ENCODE peak calls at places on chromosomes 1 and 21, in ten cellular contexts. One of them, this sample, is unnamed.

GRCh38 chr1:17717595-17717994 is 37.5 kb upstream of the ACTL8 start:
- DNase-seq in thoracic aorta: no peak
- DNase-seq in T follicular helper cell: no peak
- DNase-seq in Calu3: no peak
- DNase-seq in choroid plexus epithelial cell: no peak
- DNase-seq in stimulated activated CD4-positive, alpha-beta T cell treated with anti-CD3 and anti-CD28 coated beads, Interleukin-2, amount 100 ng/mL, for 48 hours: no peak
- DNase-seq in naive B cell: no peak
- DNase-seq in Karpas-422: no peak
- DNase-seq in GM12865: no peak
- DNase-seq in RKO: no peak
- DNase-seq in this sample: no peak

GRCh38 chr1:6162773-6163172 is 17.3 kb downstream of the CHD5 start:
- DNase-seq in naive B cell: no peak
- DNase-seq in stimulated activated CD4-positive, alpha-beta T cell treated with anti-CD3 and anti-CD28 coated beads, Interleukin-2, amount 100 ng/mL, for 48 hours: no peak
- DNase-seq in Calu3: peak; percentile 39
- DNase-seq in T follicular helper cell: no peak
- DNase-seq in RKO: no peak
- DNase-seq in GM12865: no peak
- DNase-seq in Karpas-422: no peak
- DNase-seq in thoracic aorta: no peak
- DNase-seq in choroid plexus epithelial cell: no peak
- DNase-seq in this sample: no peak

GRCh38 chr1:226066415-226067077 is 4.0 kb downstream of the H3-3A start:
- DNase-seq in naive B cell: no peak
- DNase-seq in thoracic aorta: no peak
- DNase-seq in GM12865: no peak
- DNase-seq in choroid plexus epithelial cell: peak; percentile 63
- DNase-seq in stimulated activated CD4-positive, alpha-beta T cell treated with anti-CD3 and anti-CD28 coated beads, Interleukin-2, amount 100 ng/mL, for 48 hours: no peak
- DNase-seq in T follicular helper cell: no peak
- DNase-seq in Karpas-422: no peak
- DNase-seq in RKO: no peak
- DNase-seq in Calu3: no peak
- DNase-seq in this sample: no peak

GRCh38 chr1:235739124-235739523 is 89.5 kb upstream of the GNG4 start:
- DNase-seq in GM12865: no peak
- DNase-seq in choroid plexus epithelial cell: peak; percentile 58
- DNase-seq in Karpas-422: no peak
- DNase-seq in RKO: no peak
- DNase-seq in Calu3: no peak
- DNase-seq in naive B cell: no peak
- DNase-seq in thoracic aorta: no peak
- DNase-seq in T follicular helper cell: no peak
- DNase-seq in stimulated activated CD4-positive, alpha-beta T cell treated with anti-CD3 and anti-CD28 coated beads, Interleukin-2, amount 100 ng/mL, for 48 hours: no peak
- DNase-seq in this sample: no peak

GRCh38 chr1:31670583-31670944 is 25.9 kb upstream of the PEF1 start:
- DNase-seq in Karpas-422: no peak
- DNase-seq in RKO: no peak
- DNase-seq in thoracic aorta: no peak
- DNase-seq in choroid plexus epithelial cell: no peak
- DNase-seq in GM12865: no peak
- DNase-seq in stimulated activated CD4-positive, alpha-beta T cell treated with anti-CD3 and anti-CD28 coated beads, Interleukin-2, amount 100 ng/mL, for 48 hours: no peak
- DNase-seq in Calu3: no peak
- DNase-seq in naive B cell: no peak
- DNase-seq in T follicular helper cell: no peak
- DNase-seq in this sample: no peak

GRCh38 chr1:74426208-74426932 is 86.0 kb downstream of the LRRC53 start:
- DNase-seq in naive B cell: no peak
- DNase-seq in GM12865: peak; percentile 5
- DNase-seq in stimulated activated CD4-positive, alpha-beta T cell treated with anti-CD3 and anti-CD28 coated beads, Interleukin-2, amount 100 ng/mL, for 48 hours: no peak
- DNase-seq in RKO: no peak
- DNase-seq in Calu3: no peak
- DNase-seq in Karpas-422: peak; percentile 47
- DNase-seq in T follicular helper cell: no peak
- DNase-seq in thoracic aorta: no peak
- DNase-seq in choroid plexus epithelial cell: no peak
- DNase-seq in this sample: no peak

GRCh38 chr21:35077975-35078374 is 28.9 kb upstream of the RUNX1 start:
- DNase-seq in Karpas-422: no peak
- DNase-seq in RKO: no peak
- DNase-seq in Calu3: no peak
- DNase-seq in thoracic aorta: no peak
- DNase-seq in GM12865: no peak
- DNase-seq in choroid plexus epithelial cell: no peak
- DNase-seq in T follicular helper cell: no peak
- DNase-seq in naive B cell: no peak
- DNase-seq in stimulated activated CD4-positive, alpha-beta T cell treated with anti-CD3 and anti-CD28 coated beads, Interleukin-2, amount 100 ng/mL, for 48 hours: no peak
- DNase-seq in this sample: no peak

GRCh38 chr21:28705616-28706015 is 287.1 kb downstream of the LTN1 start:
- DNase-seq in T follicular helper cell: no peak
- DNase-seq in Karpas-422: no peak
- DNase-seq in choroid plexus epithelial cell: peak; percentile 37
- DNase-seq in stimulated activated CD4-positive, alpha-beta T cell treated with anti-CD3 and anti-CD28 coated beads, Interleukin-2, amount 100 ng/mL, for 48 hours: no peak
- DNase-seq in Calu3: no peak
- DNase-seq in naive B cell: no peak
- DNase-seq in RKO: no peak
- DNase-seq in GM12865: no peak
- DNase-seq in thoracic aorta: no peak
- DNase-seq in this sample: no peak

GRCh38 chr1:192709544-192709943 is 73.6 kb downstream of the RGS13 start:
- DNase-seq in stimulated activated CD4-positive, alpha-beta T cell treated with anti-CD3 and anti-CD28 coated beads, Interleukin-2, amount 100 ng/mL, for 48 hours: no peak
- DNase-seq in naive B cell: no peak
- DNase-seq in Calu3: peak; percentile 56
- DNase-seq in T follicular helper cell: no peak
- DNase-seq in Karpas-422: no peak
- DNase-seq in choroid plexus epithelial cell: no peak
- DNase-seq in thoracic aorta: no peak
- DNase-seq in GM12865: no peak
- DNase-seq in RKO: no peak
- DNase-seq in this sample: no peak

GRCh38 chr1:114032271-114033218 is 53.3 kb downstream of the OLFML3 start:
- DNase-seq in choroid plexus epithelial cell: peak; percentile 69
- DNase-seq in thoracic aorta: no peak
- DNase-seq in stimulated activated CD4-positive, alpha-beta T cell treated with anti-CD3 and anti-CD28 coated beads, Interleukin-2, amount 100 ng/mL, for 48 hours: no peak
- DNase-seq in Karpas-422: no peak
- DNase-seq in Calu3: no peak
- DNase-seq in GM12865: no peak
- DNase-seq in RKO: peak; percentile 84
- DNase-seq in naive B cell: no peak
- DNase-seq in T follicular helper cell: no peak
- DNase-seq in this sample: no peak

GRCh38 chr1:93907718-93908117 is 1.5 kb downstream of the GCLM start:
- DNase-seq in choroid plexus epithelial cell: peak; percentile 74
- DNase-seq in naive B cell: no peak
- DNase-seq in stimulated activated CD4-positive, alpha-beta T cell treated with anti-CD3 and anti-CD28 coated beads, Interleukin-2, amount 100 ng/mL, for 48 hours: no peak
- DNase-seq in thoracic aorta: no peak
- DNase-seq in GM12865: peak; percentile 1
- DNase-seq in Karpas-422: peak; percentile 52
- DNase-seq in Calu3: peak; percentile 7
- DNase-seq in RKO: peak; percentile 75
- DNase-seq in T follicular helper cell: no peak
- DNase-seq in this sample: no peak

GRCh38 chr21:15495965-15496364 is 233.8 kb upstream of the USP25 start:
- DNase-seq in stimulated activated CD4-positive, alpha-beta T cell treated with anti-CD3 and anti-CD28 coated beads, Interleukin-2, amount 100 ng/mL, for 48 hours: no peak
- DNase-seq in choroid plexus epithelial cell: peak; percentile 30
- DNase-seq in RKO: peak; percentile 22
- DNase-seq in T follicular helper cell: no peak
- DNase-seq in thoracic aorta: no peak
- DNase-seq in Calu3: no peak
- DNase-seq in naive B cell: no peak
- DNase-seq in GM12865: no peak
- DNase-seq in Karpas-422: no peak
- DNase-seq in this sample: no peak

GRCh38 chr1:93616221-93616995 is 65.2 kb downstream of the BCAR3 start:
- DNase-seq in Karpas-422: no peak
- DNase-seq in naive B cell: no peak
- DNase-seq in GM12865: no peak
- DNase-seq in RKO: no peak
- DNase-seq in stimulated activated CD4-positive, alpha-beta T cell treated with anti-CD3 and anti-CD28 coated beads, Interleukin-2, amount 100 ng/mL, for 48 hours: no peak
- DNase-seq in choroid plexus epithelial cell: no peak
- DNase-seq in Calu3: peak; percentile 25
- DNase-seq in T follicular helper cell: no peak
- DNase-seq in thoracic aorta: no peak
- DNase-seq in this sample: no peak

GRCh38 chr1:182476625-182477024 is 26.7 kb downstream of the RGSL1 start:
- DNase-seq in GM12865: no peak
- DNase-seq in thoracic aorta: no peak
- DNase-seq in Calu3: no peak
- DNase-seq in naive B cell: no peak
- DNase-seq in choroid plexus epithelial cell: no peak
- DNase-seq in RKO: no peak
- DNase-seq in Karpas-422: no peak
- DNase-seq in stimulated activated CD4-positive, alpha-beta T cell treated with anti-CD3 and anti-CD28 coated beads, Interleukin-2, amount 100 ng/mL, for 48 hours: no peak
- DNase-seq in T follicular helper cell: no peak
- DNase-seq in this sample: no peak

GRCh38 chr21:46054031-46054430 is 43.9 kb upstream of the COL6A2 start:
- DNase-seq in Karpas-422: no peak
- DNase-seq in thoracic aorta: no peak
- DNase-seq in T follicular helper cell: no peak
- DNase-seq in choroid plexus epithelial cell: no peak
- DNase-seq in Calu3: no peak
- DNase-seq in RKO: no peak
- DNase-seq in stimulated activated CD4-positive, alpha-beta T cell treated with anti-CD3 and anti-CD28 coated beads, Interleukin-2, amount 100 ng/mL, for 48 hours: no peak
- DNase-seq in naive B cell: no peak
- DNase-seq in GM12865: no peak
- DNase-seq in this sample: no peak

GRCh38 chr1:98201640-98202039 is 280.8 kb upstream of the DPYD start:
- DNase-seq in Karpas-422: no peak
- DNase-seq in T follicular helper cell: no peak
- DNase-seq in GM12865: no peak
- DNase-seq in naive B cell: no peak
- DNase-seq in RKO: no peak
- DNase-seq in Calu3: no peak
- DNase-seq in stimulated activated CD4-positive, alpha-beta T cell treated with anti-CD3 and anti-CD28 coated beads, Interleukin-2, amount 100 ng/mL, for 48 hours: no peak
- DNase-seq in choroid plexus epithelial cell: peak; percentile 62
- DNase-seq in thoracic aorta: no peak
- DNase-seq in this sample: no peak

GRCh38 chr1:19421365-19421764 is 64.0 kb downstream of the CAPZB start:
- DNase-seq in thoracic aorta: no peak
- DNase-seq in Karpas-422: no peak
- DNase-seq in Calu3: no peak
- DNase-seq in naive B cell: no peak
- DNase-seq in T follicular helper cell: no peak
- DNase-seq in RKO: no peak
- DNase-seq in choroid plexus epithelial cell: no peak
- DNase-seq in GM12865: no peak
- DNase-seq in stimulated activated CD4-positive, alpha-beta T cell treated with anti-CD3 and anti-CD28 coated beads, Interleukin-2, amount 100 ng/mL, for 48 hours: no peak
- DNase-seq in this sample: no peak

GRCh38 chr1:8397511-8397910 is 79.6 kb downstream of the SLC45A1 start:
- DNase-seq in GM12865: peak; percentile 86
- DNase-seq in thoracic aorta: no peak
- DNase-seq in Calu3: no peak
- DNase-seq in Karpas-422: no peak
- DNase-seq in stimulated activated CD4-positive, alpha-beta T cell treated with anti-CD3 and anti-CD28 coated beads, Interleukin-2, amount 100 ng/mL, for 48 hours: no peak
- DNase-seq in RKO: no peak
- DNase-seq in T follicular helper cell: no peak
- DNase-seq in choroid plexus epithelial cell: peak; percentile 53
- DNase-seq in naive B cell: no peak
- DNase-seq in this sample: no peak

GRCh38 chr1:81119319-81119718 is 681.4 kb upstream of the ADGRL2 start:
- DNase-seq in Karpas-422: no peak
- DNase-seq in thoracic aorta: no peak
- DNase-seq in choroid plexus epithelial cell: no peak
- DNase-seq in RKO: no peak
- DNase-seq in Calu3: no peak
- DNase-seq in naive B cell: no peak
- DNase-seq in T follicular helper cell: no peak
- DNase-seq in GM12865: no peak
- DNase-seq in stimulated activated CD4-positive, alpha-beta T cell treated with anti-CD3 and anti-CD28 coated beads, Interleukin-2, amount 100 ng/mL, for 48 hours: no peak
- DNase-seq in this sample: no peak